ENCODE peak calls at places on chromosomes 7 and 10, in nine cellular contexts. Y is CD4-positive, alpha-beta memory T cell; T is naive thymus-derived CD4-positive, alpha-beta T cell; G is IMR-90; F is CD8-positive, alpha-beta memory T cell; E is body of pancreas; Z is hepatocyte; N is transverse colon; X is CD4-positive, CD25-positive, alpha-beta regulatory T cell. K is an unnamed sample.

GRCh38 chr7:132455306-132455705 is 121.0 kb downstream of the PLXNA4 start:
- DNase-seq in N (no peak), Z (no peak), G (no peak), F (no peak), T (peak), X (no peak), Y (no peak), E (no peak), K (peak)

GRCh38 chr10:80468002-80468401 is 13.9 kb downstream of the TSPAN14 start:
- DNase-seq in X (peak), E (no peak), G (no peak), Y (peak), N (peak), Z (no peak), T (peak), F (peak), K (peak)

GRCh38 chr10:99926925-99927718 is 82.6 kb downstream of the DNMBP start:
- DNase-seq in F (no peak), G (peak), T (no peak), E (peak), Z (peak), N (peak), Y (no peak), X (no peak), K (peak)

GRCh38 chr7:39621784-39622411 is 1.5 kb upstream of the RALA start:
- DNase-seq in F (no peak), Z (no peak), G (peak), Y (no peak), T (no peak), X (no peak), E (no peak), N (no peak), K (no peak)

GRCh38 chr10:80493482-80494021 is 39.4 kb downstream of the TSPAN14 start:
- DNase-seq in Z (no peak), N (no peak), E (no peak), F (peak), G (no peak), T (peak), Y (peak), X (peak), K (peak)

GRCh38 chr10:52212062-52212461 is 102.0 kb upstream of the DKK1 start:
- DNase-seq in X (no peak), G (peak), E (no peak), Z (peak), T (no peak), Y (no peak), F (no peak), N (peak), K (peak)

GRCh38 chr10:121216721-121217181 is 365.6 kb downstream of the WDR11 start:
- DNase-seq in F (no peak), T (no peak), N (no peak), E (no peak), Z (no peak), Y (no peak), X (no peak), G (no peak), K (no peak)

GRCh38 chr7:50662059-50662689 is 97.0 kb upstream of the DDC start:
- DNase-seq in E (no peak), G (no peak), Z (no peak), T (peak), N (no peak), Y (peak), F (peak), X (no peak), K (peak)

GRCh38 chr7:101728128-101728527 is 89.3 kb upstream of the CUX1 start:
- DNase-seq in F (no peak), Z (no peak), N (no peak), T (no peak), G (no peak), E (no peak), X (no peak), Y (no peak), K (no peak)

GRCh38 chr10:110443239-110444008 is 54.3 kb upstream of the DUSP5 start:
- DNase-seq in F (no peak), Y (no peak), N (peak), T (no peak), Z (no peak), E (no peak), G (no peak), X (no peak), K (no peak)

GRCh38 chr10:29858352-29859267 is 200.8 kb downstream of the JCAD start:
- DNase-seq in G (peak), X (no peak), F (no peak), N (peak), E (peak), Y (no peak), T (no peak), Z (peak), K (peak)

GRCh38 chr7:17770710-17771375 is 169.5 kb downstream of the SNX13 start:
- DNase-seq in X (no peak), T (no peak), N (no peak), E (no peak), G (no peak), Y (no peak), Z (no peak), F (no peak), K (no peak)

GRCh38 chr7:22859676-22860290 is 37.1 kb upstream of the TOMM7 start:
- DNase-seq in N (no peak), T (no peak), Y (no peak), F (no peak), E (no peak), Z (no peak), G (no peak), X (no peak), K (no peak)

GRCh38 chr7:55026086-55026790 is 7.4 kb downstream of the EGFR start:
- DNase-seq in Y (no peak), F (no peak), T (no peak), G (no peak), N (no peak), X (no peak), Z (no peak), E (no peak), K (no peak)
- H3K27ac ChIP-seq in Y (no peak), F (no peak), T (no peak), G (peak), N (peak), X (no peak), Z (peak), E (peak), K (no peak)

GRCh38 chr7:150972094-150972493 is 6.0 kb downstream of the KCNH2 start:
- DNase-seq in E (no peak), Z (no peak), G (peak), X (no peak), T (no peak), Y (no peak), F (no peak), N (peak), K (no peak)
- H3K27ac ChIP-seq in E (peak), Z (peak), G (no peak), X (no peak), T (no peak), Y (no peak), F (no peak), N (peak), K (no peak)

DNA sequence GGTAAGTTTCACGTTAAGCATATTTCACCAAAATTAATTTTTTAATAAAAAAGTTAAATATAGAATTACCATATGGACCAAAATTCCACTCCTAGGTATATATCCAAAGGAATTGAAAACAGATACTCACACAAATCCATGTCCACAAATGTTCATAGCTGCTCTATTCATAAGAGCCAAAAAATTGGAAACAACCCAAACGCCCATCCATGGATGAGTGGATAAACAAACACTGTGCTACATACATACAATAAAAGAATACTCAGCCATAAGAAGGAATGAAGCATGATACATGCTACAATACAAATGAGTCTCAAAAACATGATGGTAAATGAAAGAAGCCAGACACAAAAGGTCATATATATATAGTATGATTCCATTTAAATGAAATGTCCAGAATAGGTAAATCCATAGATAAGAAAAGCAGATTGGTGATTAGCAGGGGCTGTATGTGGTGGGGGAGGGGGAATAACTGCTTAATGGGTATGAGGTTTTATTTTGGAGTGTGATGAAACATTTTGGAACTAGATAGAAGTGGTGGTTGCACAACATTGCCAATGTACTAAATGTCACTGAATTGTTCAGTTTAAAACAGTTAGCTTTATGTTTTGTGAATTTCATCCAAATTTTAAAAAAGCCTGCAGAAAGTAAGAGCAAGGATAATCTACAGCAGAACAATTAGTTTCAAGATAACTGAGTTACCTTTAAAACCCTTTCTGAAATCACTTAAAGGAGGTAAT is 101.2 kb upstream of the EFCAB10 start:
- DNase-seq in Z (no peak), Y (no peak), X (no peak), N (no peak), G (no peak), T (no peak), F (no peak), E (no peak), K (no peak)
- H3K27ac ChIP-seq in Z (no peak), Y (no peak), X (no peak), N (no peak), G (no peak), T (no peak), F (no peak), E (no peak), K (no peak)

DNA sequence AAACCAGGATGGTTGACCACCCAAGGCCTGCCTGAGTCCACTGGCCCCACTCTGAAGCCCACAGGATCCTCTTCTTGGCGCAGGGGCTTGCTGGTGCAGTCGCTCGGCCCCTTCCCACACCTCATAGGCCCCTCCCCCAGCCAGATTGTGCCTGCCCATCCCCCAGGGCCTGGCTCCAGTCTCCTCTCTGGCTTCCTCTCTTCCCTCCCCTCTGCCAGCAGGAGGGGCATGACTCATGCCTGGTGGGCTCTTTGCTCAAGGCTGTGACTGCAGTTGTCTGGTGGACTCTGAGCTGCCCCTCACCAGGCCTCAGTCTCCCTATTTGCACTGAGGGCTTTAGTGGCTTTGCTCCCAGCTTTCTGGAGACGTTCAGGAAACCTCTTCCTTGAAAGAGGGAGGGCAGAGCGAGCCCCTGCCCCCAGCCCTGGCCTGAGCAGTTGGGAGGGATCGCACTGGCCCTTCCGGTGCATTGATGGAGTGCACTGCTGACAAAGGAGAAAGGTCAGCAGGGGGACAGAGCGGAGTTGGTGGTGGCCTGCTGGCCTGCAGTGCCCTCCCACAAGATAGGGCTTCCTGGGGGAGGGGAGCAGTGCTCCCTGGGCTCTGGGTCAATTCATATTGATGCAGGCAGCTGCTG is 60.7 kb downstream of the ZMIZ1 start:
- DNase-seq in F (no peak), E (no peak), X (no peak), Z (peak), T (no peak), G (peak), N (no peak), Y (no peak), K (no peak)
- H3K27ac ChIP-seq in F (no peak), E (peak), X (no peak), Z (peak), T (no peak), G (peak), N (no peak), Y (no peak), K (peak)